ENCODE peak calls at places on chromosomes 1 and 21, in five cellular contexts. One of them, this sample, is unnamed.

GRCh38 chr1:37556712-37557196 is at the start of gene DNALI1:
- DNase-seq in A549: no peak
- DNase-seq in CD4-positive, CD25-positive, alpha-beta regulatory T cell: peak; percentile 47
- DNase-seq in astrocyte: peak; percentile 74
- DNase-seq in transverse colon: peak; percentile 82
- DNase-seq in this sample: no peak

GRCh38 chr1:21919520-21919919 is 17.6 kb downstream of the HSPG2 start:
- DNase-seq in A549: no peak
- DNase-seq in CD4-positive, CD25-positive, alpha-beta regulatory T cell: no peak
- DNase-seq in astrocyte: peak; percentile 77
- DNase-seq in transverse colon: no peak
- DNase-seq in this sample: no peak

GRCh38 chr21:45001134-45002095 is 61.6 kb downstream of the SLX9 start:
- DNase-seq in A549: peak; percentile 18
- DNase-seq in CD4-positive, CD25-positive, alpha-beta regulatory T cell: no peak
- DNase-seq in astrocyte: peak; percentile 55
- DNase-seq in transverse colon: peak; percentile 63
- DNase-seq in this sample: peak; percentile 38

GRCh38 chr1:26274801-26275425 is 5.0 kb upstream of the SH3BGRL3 start:
- DNase-seq in A549: no peak
- DNase-seq in CD4-positive, CD25-positive, alpha-beta regulatory T cell: no peak
- DNase-seq in astrocyte: peak; percentile 43
- DNase-seq in transverse colon: peak; percentile 19
- DNase-seq in this sample: no peak

GRCh38 chr1:234186037-234186688 is 187.1 kb upstream of the COA6 start:
- DNase-seq in A549: peak; percentile 69
- DNase-seq in CD4-positive, CD25-positive, alpha-beta regulatory T cell: no peak
- DNase-seq in astrocyte: peak; percentile 97
- DNase-seq in transverse colon: no peak
- DNase-seq in this sample: no peak

GRCh38 chr1:36448530-36449051 is 1.7 kb downstream of the OSCP1 start:
- DNase-seq in A549: no peak
- DNase-seq in CD4-positive, CD25-positive, alpha-beta regulatory T cell: no peak
- DNase-seq in astrocyte: no peak
- DNase-seq in transverse colon: no peak
- DNase-seq in this sample: no peak

GRCh38 chr1:14968251-14968812 is 185.2 kb upstream of the TMEM51 start:
- DNase-seq in A549: no peak
- DNase-seq in CD4-positive, CD25-positive, alpha-beta regulatory T cell: no peak
- DNase-seq in astrocyte: peak; percentile 87
- DNase-seq in transverse colon: no peak
- DNase-seq in this sample: no peak

GRCh38 chr1:231138221-231138620 is 23.6 kb upstream of the TRIM67 start:
- DNase-seq in A549: no peak
- DNase-seq in CD4-positive, CD25-positive, alpha-beta regulatory T cell: no peak
- DNase-seq in astrocyte: no peak
- DNase-seq in transverse colon: no peak
- DNase-seq in this sample: no peak

GRCh38 chr1:213951876-213952275 is 35.9 kb upstream of the PROX1 start:
- DNase-seq in A549: no peak
- DNase-seq in CD4-positive, CD25-positive, alpha-beta regulatory T cell: no peak
- DNase-seq in astrocyte: no peak
- DNase-seq in transverse colon: no peak
- DNase-seq in this sample: no peak

GRCh38 chr1:95723346-95723745 is 489.3 kb downstream of the RWDD3 start:
- DNase-seq in A549: no peak
- DNase-seq in CD4-positive, CD25-positive, alpha-beta regulatory T cell: no peak
- DNase-seq in astrocyte: no peak
- DNase-seq in transverse colon: no peak
- DNase-seq in this sample: no peak

GRCh38 chr1:5887436-5888290 is 104.6 kb downstream of the NPHP4 start:
- DNase-seq in A549: no peak
- DNase-seq in CD4-positive, CD25-positive, alpha-beta regulatory T cell: no peak
- DNase-seq in astrocyte: no peak
- DNase-seq in transverse colon: no peak
- DNase-seq in this sample: no peak

GRCh38 chr1:155210304-155210703 is 1.8 kb downstream of the MTX1 start:
- DNase-seq in A549: no peak
- DNase-seq in CD4-positive, CD25-positive, alpha-beta regulatory T cell: no peak
- DNase-seq in astrocyte: no peak
- DNase-seq in transverse colon: no peak
- DNase-seq in this sample: no peak

GRCh38 chr1:9367806-9368205 is 75.1 kb downstream of the SPSB1 start:
- DNase-seq in A549: no peak
- DNase-seq in CD4-positive, CD25-positive, alpha-beta regulatory T cell: no peak
- DNase-seq in astrocyte: no peak
- DNase-seq in transverse colon: no peak
- DNase-seq in this sample: no peak

GRCh38 chr1:93676424-93676823 is 5.2 kb downstream of the BCAR3 start:
- DNase-seq in A549: no peak
- DNase-seq in CD4-positive, CD25-positive, alpha-beta regulatory T cell: no peak
- DNase-seq in astrocyte: peak; percentile 47
- DNase-seq in transverse colon: no peak
- DNase-seq in this sample: no peak

GRCh38 chr1:46575300-46575699 is 23.9 kb upstream of the KNCN start:
- DNase-seq in A549: no peak
- DNase-seq in CD4-positive, CD25-positive, alpha-beta regulatory T cell: no peak
- DNase-seq in astrocyte: no peak
- DNase-seq in transverse colon: no peak
- DNase-seq in this sample: no peak

GRCh38 chr1:221439734-221440436 is 302.0 kb downstream of the DUSP10 start:
- DNase-seq in A549: peak; percentile 44
- DNase-seq in CD4-positive, CD25-positive, alpha-beta regulatory T cell: peak; percentile 61
- DNase-seq in astrocyte: peak; percentile 98
- DNase-seq in transverse colon: no peak
- DNase-seq in this sample: no peak

GRCh38 chr1:41846595-41846994 is 72.1 kb downstream of the HIVEP3 start:
- DNase-seq in A549: no peak
- DNase-seq in CD4-positive, CD25-positive, alpha-beta regulatory T cell: no peak
- DNase-seq in astrocyte: peak; percentile 64
- DNase-seq in transverse colon: no peak
- DNase-seq in this sample: no peak

GRCh38 chr1:239633432-239633831 is 247.1 kb downstream of the CHRM3 start:
- DNase-seq in A549: no peak
- DNase-seq in CD4-positive, CD25-positive, alpha-beta regulatory T cell: no peak
- DNase-seq in astrocyte: no peak
- DNase-seq in transverse colon: no peak
- DNase-seq in this sample: no peak

GRCh38 chr1:217524787-217525520 is 105.9 kb downstream of the GPATCH2 start:
- DNase-seq in A549: no peak
- DNase-seq in CD4-positive, CD25-positive, alpha-beta regulatory T cell: no peak
- DNase-seq in astrocyte: peak; percentile 56
- DNase-seq in transverse colon: no peak
- DNase-seq in this sample: no peak

GRCh38 chr1:172003766-172004530 is 162.7 kb downstream of the DNM3 start:
- DNase-seq in A549: no peak
- DNase-seq in CD4-positive, CD25-positive, alpha-beta regulatory T cell: no peak
- DNase-seq in astrocyte: peak; percentile 26
- DNase-seq in transverse colon: no peak
- DNase-seq in this sample: no peak

GRCh38 chr1:237983507-237983906 is 92.8 kb upstream of the ZP4 start:
- DNase-seq in A549: no peak
- DNase-seq in CD4-positive, CD25-positive, alpha-beta regulatory T cell: no peak
- DNase-seq in astrocyte: no peak
- DNase-seq in transverse colon: no peak
- DNase-seq in this sample: no peak

GRCh38 chr1:4931486-4931885 is 277.1 kb downstream of the AJAP1 start:
- DNase-seq in A549: no peak
- DNase-seq in CD4-positive, CD25-positive, alpha-beta regulatory T cell: no peak
- DNase-seq in astrocyte: no peak
- DNase-seq in transverse colon: no peak
- DNase-seq in this sample: no peak

GRCh38 chr1:37277366-37277765 is 197.0 kb upstream of the ZC3H12A start:
- DNase-seq in A549: no peak
- DNase-seq in CD4-positive, CD25-positive, alpha-beta regulatory T cell: no peak
- DNase-seq in astrocyte: no peak
- DNase-seq in transverse colon: no peak
- DNase-seq in this sample: no peak

GRCh38 chr1:241551759-241552638 is 19.8 kb downstream of the KMO start:
- DNase-seq in A549: no peak
- DNase-seq in CD4-positive, CD25-positive, alpha-beta regulatory T cell: peak; percentile 77
- DNase-seq in astrocyte: no peak
- DNase-seq in transverse colon: peak; percentile 34
- DNase-seq in this sample: peak; percentile 48

GRCh38 chr1:156310962-156311361 is 11.9 kb upstream of the VHLL start:
- DNase-seq in A549: no peak
- DNase-seq in CD4-positive, CD25-positive, alpha-beta regulatory T cell: no peak
- DNase-seq in astrocyte: no peak
- DNase-seq in transverse colon: no peak
- DNase-seq in this sample: no peak

GRCh38 chr1:78676347-78676982 is 26.8 kb downstream of the IFI44 start:
- DNase-seq in A549: peak; percentile 12
- DNase-seq in CD4-positive, CD25-positive, alpha-beta regulatory T cell: peak; percentile 79
- DNase-seq in astrocyte: peak; percentile 42
- DNase-seq in transverse colon: peak; percentile 38
- DNase-seq in this sample: peak; percentile 26

GRCh38 chr1:202165267-202165941 is 5.0 kb upstream of the PTPN7 start:
- DNase-seq in A549: no peak
- DNase-seq in CD4-positive, CD25-positive, alpha-beta regulatory T cell: no peak
- DNase-seq in astrocyte: no peak
- DNase-seq in transverse colon: no peak
- DNase-seq in this sample: no peak

GRCh38 chr1:99005537-99005942 is 879 bp upstream of the PLPPR5 start:
- DNase-seq in A549: no peak
- DNase-seq in CD4-positive, CD25-positive, alpha-beta regulatory T cell: no peak
- DNase-seq in astrocyte: no peak
- DNase-seq in transverse colon: no peak
- DNase-seq in this sample: no peak

GRCh38 chr1:23854568-23854967 is 13.5 kb downstream of the FUCA1 start:
- DNase-seq in A549: no peak
- DNase-seq in CD4-positive, CD25-positive, alpha-beta regulatory T cell: peak; percentile 40
- DNase-seq in astrocyte: no peak
- DNase-seq in transverse colon: no peak
- DNase-seq in this sample: no peak

GRCh38 chr1:245407983-245408382 is 253.2 kb downstream of the KIF26B start:
- DNase-seq in A549: no peak
- DNase-seq in CD4-positive, CD25-positive, alpha-beta regulatory T cell: no peak
- DNase-seq in astrocyte: no peak
- DNase-seq in transverse colon: no peak
- DNase-seq in this sample: no peak

GRCh38 chr1:240117202-240117769 is 25.6 kb downstream of the FMN2 start:
- DNase-seq in A549: no peak
- DNase-seq in CD4-positive, CD25-positive, alpha-beta regulatory T cell: no peak
- DNase-seq in astrocyte: no peak
- DNase-seq in transverse colon: no peak
- DNase-seq in this sample: no peak

DNA sequence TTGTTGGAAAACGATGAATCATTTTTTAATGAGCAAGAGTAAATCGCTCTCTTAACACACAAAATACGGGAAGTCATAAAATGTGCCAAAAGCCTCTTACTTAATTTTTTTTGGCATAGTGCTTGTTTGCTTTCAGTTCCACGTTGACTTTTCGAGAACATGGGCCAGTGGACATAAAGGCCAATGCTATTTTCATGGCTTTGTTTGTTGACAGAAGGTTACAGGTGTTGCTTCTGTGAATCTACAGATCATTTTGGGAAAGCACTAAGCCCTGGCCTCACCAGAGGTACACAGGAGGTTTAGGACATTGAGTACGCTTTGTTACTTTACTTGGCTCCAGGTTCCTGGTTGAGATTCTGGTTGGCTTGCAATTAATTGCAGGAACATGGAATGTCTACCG is 199.4 kb upstream of the HMCN1 start:
- DNase-seq in A549: no peak
- DNase-seq in CD4-positive, CD25-positive, alpha-beta regulatory T cell: no peak
- DNase-seq in astrocyte: no peak
- DNase-seq in transverse colon: no peak
- DNase-seq in this sample: no peak
- H3K4me3 ChIP-seq in A549: no peak overlapping the region
- H3K4me3 ChIP-seq in CD4-positive, CD25-positive, alpha-beta regulatory T cell: no peak overlapping the region
- H3K4me3 ChIP-seq in astrocyte: no peak overlapping the region
- H3K4me3 ChIP-seq in transverse colon: no peak overlapping the region
- H3K4me3 ChIP-seq in this sample: no peak overlapping the region

GRCh38 chr1:207969528-207969927 is 58.6 kb upstream of the CD34 start:
- DNase-seq in A549: no peak
- DNase-seq in CD4-positive, CD25-positive, alpha-beta regulatory T cell: no peak
- DNase-seq in astrocyte: no peak
- DNase-seq in transverse colon: no peak
- DNase-seq in this sample: no peak
- H3K9me3 ChIP-seq in A549: no peaks in the 10 kb centered on the region
- H3K9me3 ChIP-seq in CD4-positive, CD25-positive, alpha-beta regulatory T cell: no peaks in the 10 kb centered on the region
- H3K9me3 ChIP-seq in astrocyte: no peaks in the 10 kb centered on the region
- H3K9me3 ChIP-seq in transverse colon: no peaks in the 10 kb centered on the region
- H3K9me3 ChIP-seq in this sample: no peaks in the 10 kb centered on the region

DNA sequence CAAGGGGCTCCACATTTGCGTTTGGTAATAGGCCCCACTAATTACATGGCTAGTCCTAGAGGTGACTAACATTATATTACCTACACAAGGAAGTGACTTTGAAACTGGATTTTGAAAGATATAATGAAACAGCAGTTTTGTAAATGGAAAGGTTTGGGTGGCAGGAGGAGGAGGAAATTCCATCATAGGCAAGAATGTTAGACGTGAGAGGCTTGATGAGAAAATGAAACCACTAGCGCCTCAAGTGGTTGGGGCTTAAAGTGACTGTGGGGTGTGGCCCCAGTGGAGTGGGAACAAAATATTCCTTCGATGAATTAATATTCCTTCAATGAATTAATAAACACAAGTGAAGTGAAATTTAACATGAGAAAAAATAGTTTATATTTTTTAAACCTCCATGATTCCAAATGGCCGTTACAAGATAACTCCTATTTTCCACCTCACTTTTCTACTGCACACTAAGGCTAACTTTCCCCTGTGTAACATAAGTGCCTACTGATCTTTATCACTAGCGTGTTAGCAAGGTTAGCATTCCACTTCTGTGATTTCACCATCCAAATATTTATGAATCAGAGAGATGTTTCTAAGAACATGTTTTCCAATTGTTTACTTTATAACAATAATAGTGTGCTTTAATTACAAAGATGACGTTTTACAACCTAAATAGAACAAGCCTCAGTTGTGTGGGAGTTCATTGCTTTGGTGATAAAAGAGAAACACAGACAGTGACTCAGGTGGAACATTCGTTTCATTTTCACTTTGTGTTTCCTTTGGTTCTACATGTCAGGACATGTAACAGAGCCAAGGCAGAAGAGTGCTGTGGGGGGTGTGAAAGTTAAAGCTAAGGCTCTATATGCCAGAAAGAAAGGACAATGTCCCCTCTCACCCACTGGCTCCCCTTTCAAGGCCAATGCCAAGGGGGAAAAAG is 12.5 kb upstream of the ATF3 start:
- DNase-seq in A549: peak; percentile 62
- DNase-seq in CD4-positive, CD25-positive, alpha-beta regulatory T cell: peak; percentile 94
- DNase-seq in astrocyte: peak; percentile 97
- DNase-seq in transverse colon: peak; percentile 49
- DNase-seq in this sample: peak; percentile 24
- H3K4me3 ChIP-seq in A549: no peak overlapping the region
- H3K4me3 ChIP-seq in CD4-positive, CD25-positive, alpha-beta regulatory T cell: peak overlapping the region; percentile 77
- H3K4me3 ChIP-seq in astrocyte: peak overlapping the region; percentile 27
- H3K4me3 ChIP-seq in transverse colon: no peak overlapping the region
- H3K4me3 ChIP-seq in this sample: peak overlapping the region; percentile 41

DNA sequence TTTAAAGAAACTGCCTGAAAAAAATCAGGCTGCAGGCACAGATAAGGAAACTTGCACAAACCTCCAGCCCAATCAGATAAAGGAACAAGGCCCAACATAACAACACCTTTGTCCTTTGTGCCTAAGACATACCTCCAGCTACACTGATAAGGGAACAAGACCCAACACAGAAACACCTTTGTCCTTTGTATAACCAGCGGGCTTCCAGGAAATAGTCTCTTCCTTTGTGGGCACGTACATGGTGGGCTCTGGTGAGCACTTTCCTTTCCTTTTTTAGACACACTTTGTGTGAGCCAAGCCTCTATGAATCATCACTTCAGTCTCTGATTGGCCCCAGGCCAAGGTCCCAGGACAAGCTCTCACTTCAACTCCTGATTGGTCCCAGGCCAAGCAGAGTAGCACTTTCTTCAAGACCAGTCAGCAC is 23.6 kb downstream of the ZNF670 start:
- DNase-seq in A549: no peak
- DNase-seq in CD4-positive, CD25-positive, alpha-beta regulatory T cell: no peak
- DNase-seq in astrocyte: peak; percentile 57
- DNase-seq in transverse colon: no peak
- DNase-seq in this sample: no peak
- H3K9me3 ChIP-seq in A549: peaks cover 75% of the 10 kb centered on the region
- H3K9me3 ChIP-seq in CD4-positive, CD25-positive, alpha-beta regulatory T cell: peaks cover 73% of the 10 kb centered on the region
- H3K9me3 ChIP-seq in astrocyte: peaks cover 4% of the 10 kb centered on the region
- H3K9me3 ChIP-seq in transverse colon: peaks cover 44% of the 10 kb centered on the region
- H3K9me3 ChIP-seq in this sample: peaks cover 28% of the 10 kb centered on the region

This sample was measured in CD8-positive, alpha-beta memory T cell.